ENCODE peak calls at places on chromosome X, in four cellular contexts. H is HepG2, X is K562, L is GM12878. Z is an unnamed sample.

GRCh38 chrX:44914532-44915198 is 41.7 kb downstream of the KDM6A start:
- DNase-seq in X (no peak), L (no peak), H (no peak), Z (no peak)

GRCh38 chrX:17535229-17535628 is 160.2 kb downstream of the NHS start:
- DNase-seq in L (no peak), H (peak), X (peak), Z (peak)

GRCh38 chrX:86322913-86323312 is 174.7 kb downstream of the DACH2 start:
- DNase-seq in L (no peak), H (peak), X (no peak), Z (peak)

GRCh38 chrX:259692-260355 is 21.4 kb upstream of the PLCXD1 start:
- DNase-seq in H (no peak), L (no peak), X (peak), Z (no peak)

GRCh38 chrX:51894697-51895336 is 1.4 kb downstream of the MAGED1 start:
- DNase-seq in L (no peak), H (no peak), X (no peak), Z (peak)

GRCh38 chrX:3145716-3146115 is 104.4 kb downstream of the ARSF start:
- DNase-seq in X (no peak), L (no peak), H (no peak), Z (no peak)

GRCh38 chrX:69154051-69154450 is 11.2 kb downstream of the PJA1 start:
- DNase-seq in X (no peak), H (no peak), L (no peak), Z (no peak)

GRCh38 chrX:27186671-27187070 is 276.5 kb downstream of the PPP4R3C start:
- DNase-seq in X (peak), H (peak), L (peak), Z (peak)

GRCh38 chrX:78124304-78124703 is 15.1 kb downstream of the TAF9B start:
- DNase-seq in L (no peak), H (no peak), X (no peak), Z (no peak)

GRCh38 chrX:104864296-104864695 is 298.3 kb downstream of the IL1RAPL2 start:
- DNase-seq in L (no peak), H (no peak), X (no peak), Z (no peak)

GRCh38 chrX:136192839-136193414 is 45.6 kb downstream of the FHL1 start:
- DNase-seq in X (no peak), H (no peak), L (no peak), Z (no peak)

GRCh38 chrX:50635811-50636365 is 165.3 kb upstream of the DGKK start:
- DNase-seq in L (no peak), H (no peak), X (no peak), Z (no peak)

GRCh38 chrX:107451754-107452153 is 2.3 kb downstream of the FRMPD3 start:
- DNase-seq in X (no peak), L (no peak), H (no peak), Z (no peak)

GRCh38 chrX:48948589-48948988 is 8.8 kb downstream of the OTUD5 start:
- DNase-seq in L (no peak), H (no peak), X (peak), Z (no peak)

GRCh38 chrX:6325437-6325836 is 96.8 kb upstream of the NLGN4X start:
- DNase-seq in H (no peak), L (no peak), X (no peak), Z (no peak)

GRCh38 chrX:40130207-40130606 is 32.4 kb upstream of the BCOR start:
- DNase-seq in H (no peak), L (no peak), X (no peak), Z (no peak)
- TF ChIP-seq FOXK2 in H (no peak), L (no peak), X (no peak), Z (no peak)

DNA sequence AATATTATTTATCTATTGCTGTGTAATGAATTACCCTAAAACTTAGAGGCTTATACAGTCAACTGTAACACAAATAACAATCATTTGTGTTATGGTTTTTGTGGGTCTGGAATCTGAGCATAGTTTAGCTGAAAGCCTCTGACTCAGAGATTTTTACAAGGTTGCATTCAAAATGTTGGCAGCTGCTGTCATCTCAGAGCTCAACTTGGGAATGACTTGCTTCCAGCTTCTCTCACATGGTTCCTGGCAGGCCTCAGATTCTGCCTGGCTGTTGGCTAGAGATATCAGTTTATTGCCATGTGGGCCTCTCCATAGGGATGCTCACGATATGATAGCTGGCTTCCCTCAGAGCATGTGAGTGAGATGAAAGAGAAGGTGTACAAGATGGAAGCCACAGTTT is 70.2 kb upstream of the BRWD3 start:
- DNase-seq in L (no peak), H (no peak), X (no peak), Z (no peak)
- TF ChIP-seq FOXK2 in L (no peak), H (no peak), X (no peak), Z (no peak)

GRCh38 chrX:134173541-134174272 is 63.3 kb upstream of the CCDC160 start:
- DNase-seq in L (no peak), X (no peak), H (no peak), Z (no peak)
- TF ChIP-seq FOXK2 in L (no peak), X (no peak), H (no peak), Z (no peak)

DNA sequence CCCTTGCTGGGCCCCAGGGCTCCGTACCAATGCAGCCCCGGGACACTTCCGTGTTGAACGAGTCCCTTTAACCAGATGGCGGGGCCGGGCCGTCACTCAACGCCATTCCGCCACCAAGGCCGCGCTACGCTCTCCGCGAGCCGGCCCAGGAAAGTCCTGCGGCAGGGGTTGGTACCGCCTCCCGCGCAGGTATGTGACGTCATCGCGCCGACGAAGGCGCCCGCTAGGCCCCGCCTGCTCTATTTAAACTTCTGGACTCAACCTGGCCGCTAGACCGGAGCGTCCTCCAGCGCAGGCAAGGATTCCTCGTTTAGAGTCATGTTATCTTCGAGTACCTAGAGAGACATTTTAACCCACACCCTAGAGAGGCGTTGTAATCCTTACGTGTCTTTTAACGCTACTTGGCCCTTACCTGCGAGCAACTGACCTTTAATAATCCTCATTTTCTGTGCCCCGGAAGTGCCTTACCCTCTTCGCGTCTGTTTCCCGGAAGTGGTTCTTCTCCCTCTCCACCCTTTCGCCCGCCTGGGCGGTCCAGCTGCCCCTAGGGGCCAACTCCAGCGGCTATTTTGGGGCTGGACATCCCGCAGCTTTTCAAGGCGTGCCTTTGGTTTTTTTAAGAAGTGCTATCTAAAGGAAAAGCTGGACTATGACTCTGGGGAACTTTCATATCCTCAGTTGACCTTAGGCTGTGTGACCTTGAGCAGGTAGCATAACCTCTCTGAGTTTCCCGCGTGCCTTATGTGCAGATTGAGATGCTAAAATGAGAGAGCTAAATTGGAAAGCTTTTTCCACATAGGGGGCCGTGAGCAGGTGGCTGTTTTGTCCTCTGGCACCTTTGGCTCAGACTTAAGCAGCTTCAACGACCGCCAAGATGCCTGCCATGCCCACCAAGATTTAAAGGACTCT is at the start of gene PNPLA4:
- DNase-seq in X (peak), H (peak), L (peak), Z (peak)
- TF ChIP-seq FOXK2 in X (peak), H (no peak), L (no peak), Z (no peak)

DNA sequence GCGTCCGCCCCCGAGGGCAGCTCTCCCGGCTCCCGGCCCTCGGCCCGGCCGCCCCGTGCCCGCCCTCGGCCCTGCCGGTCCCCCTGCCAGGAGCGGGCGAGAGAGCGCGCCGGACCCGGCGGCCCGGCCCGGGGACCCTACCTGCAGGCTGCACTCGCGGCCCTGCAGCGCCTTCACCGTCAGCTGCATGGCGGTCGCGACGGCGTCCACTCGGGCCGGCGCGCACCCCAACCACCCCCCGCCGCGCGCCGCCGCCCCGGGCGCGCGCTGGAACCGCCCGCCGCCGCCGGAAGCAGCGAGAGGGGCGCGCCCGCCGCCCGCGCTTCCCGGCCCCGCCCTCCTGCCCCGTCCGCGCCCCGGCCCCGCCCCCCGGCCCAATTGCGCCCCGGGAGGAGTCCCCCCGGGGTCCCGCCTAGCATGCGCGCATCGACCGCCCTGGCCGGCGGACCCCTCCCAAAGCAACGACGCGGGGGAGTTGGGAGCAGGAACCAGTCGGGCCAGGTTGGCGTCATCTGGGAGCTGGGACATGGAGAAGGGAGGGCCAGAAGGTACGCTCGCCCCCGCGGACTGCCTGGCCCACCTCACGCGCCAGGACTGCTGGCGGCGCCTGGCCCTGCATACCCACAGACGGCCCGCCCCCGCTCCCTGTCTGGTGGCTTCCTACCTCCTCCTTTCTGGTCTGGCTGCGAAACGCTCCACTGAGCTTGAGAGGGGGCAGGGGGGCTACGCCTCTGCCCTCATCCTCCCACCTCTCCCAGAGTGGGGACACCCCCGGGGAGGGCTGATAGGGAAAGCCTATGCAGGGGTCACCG is at the start of gene UBL4A:
- DNase-seq in X (peak), H (no peak), L (no peak), Z (peak)
- TF ChIP-seq FOXK2 in X (no peak), H (no peak), L (no peak), Z (no peak)

GRCh38 chrX:56026816-56027215 is 205.3 kb upstream of the KLF8 start:
- DNase-seq in L (no peak), X (no peak), H (no peak), Z (no peak)
- TF ChIP-seq FOXK2 in L (no peak), X (no peak), H (no peak), Z (no peak)

Z was measured in HEK293T.